ENCODE peak calls at places on chromosomes 11 and 22, in eight cellular contexts. One of them, this sample, is unnamed.

GRCh38 chr11:83610996-83611395 is 324.8 kb upstream of the CCDC90B start:
- DNase-seq in fibroblast of the aortic adventitia: no peak
- DNase-seq in nucleus accumbens: no peak
- DNase-seq in activated T-cell treated with anti-CD3 and anti-CD28 coated beads, Interleukin-2, amount 50 U/mL, for 4 hours: no peak
- DNase-seq in A549: no peak
- DNase-seq in NCI-H1930: no peak
- DNase-seq in psoas muscle: no peak
- DNase-seq in activated T-helper 1 cell treated with Interleukin-2 at 50 U/mL for 16 hours: no peak
- DNase-seq in this sample: no peak

GRCh38 chr22:38136607-38137006 is 26.1 kb upstream of the BAIAP2L2 start:
- DNase-seq in fibroblast of the aortic adventitia: no peak
- DNase-seq in nucleus accumbens: no peak
- DNase-seq in activated T-cell treated with anti-CD3 and anti-CD28 coated beads, Interleukin-2, amount 50 U/mL, for 4 hours: no peak
- DNase-seq in A549: no peak
- DNase-seq in NCI-H1930: no peak
- DNase-seq in psoas muscle: no peak
- DNase-seq in activated T-helper 1 cell treated with Interleukin-2 at 50 U/mL for 16 hours: no peak
- DNase-seq in this sample: no peak

GRCh38 chr22:24327827-24328226 is 57.2 kb downstream of the SPECC1L start:
- DNase-seq in fibroblast of the aortic adventitia: no peak
- DNase-seq in nucleus accumbens: no peak
- DNase-seq in activated T-cell treated with anti-CD3 and anti-CD28 coated beads, Interleukin-2, amount 50 U/mL, for 4 hours: no peak
- DNase-seq in A549: peak; percentile 9
- DNase-seq in NCI-H1930: no peak
- DNase-seq in psoas muscle: no peak
- DNase-seq in activated T-helper 1 cell treated with Interleukin-2 at 50 U/mL for 16 hours: no peak
- DNase-seq in this sample: no peak

GRCh38 chr22:22989856-22990255 is 80.5 kb upstream of the GNAZ start:
- DNase-seq in fibroblast of the aortic adventitia: no peak
- DNase-seq in nucleus accumbens: no peak
- DNase-seq in activated T-cell treated with anti-CD3 and anti-CD28 coated beads, Interleukin-2, amount 50 U/mL, for 4 hours: no peak
- DNase-seq in A549: no peak
- DNase-seq in NCI-H1930: no peak
- DNase-seq in psoas muscle: no peak
- DNase-seq in activated T-helper 1 cell treated with Interleukin-2 at 50 U/mL for 16 hours: no peak
- DNase-seq in this sample: no peak

GRCh38 chr11:134260503-134260902 is 7.1 kb downstream of the ACAD8 start:
- DNase-seq in fibroblast of the aortic adventitia: no peak
- DNase-seq in nucleus accumbens: no peak
- DNase-seq in activated T-cell treated with anti-CD3 and anti-CD28 coated beads, Interleukin-2, amount 50 U/mL, for 4 hours: no peak
- DNase-seq in A549: no peak
- DNase-seq in NCI-H1930: no peak
- DNase-seq in psoas muscle: no peak
- DNase-seq in activated T-helper 1 cell treated with Interleukin-2 at 50 U/mL for 16 hours: no peak
- DNase-seq in this sample: no peak

GRCh38 chr11:125944350-125945010 is 1.4 kb upstream of the VSIG10L2 start:
- DNase-seq in fibroblast of the aortic adventitia: no peak
- DNase-seq in nucleus accumbens: no peak
- DNase-seq in activated T-cell treated with anti-CD3 and anti-CD28 coated beads, Interleukin-2, amount 50 U/mL, for 4 hours: no peak
- DNase-seq in A549: no peak
- DNase-seq in NCI-H1930: no peak
- DNase-seq in psoas muscle: no peak
- DNase-seq in activated T-helper 1 cell treated with Interleukin-2 at 50 U/mL for 16 hours: no peak
- DNase-seq in this sample: no peak

GRCh38 chr22:36452473-36453265 is 28.8 kb downstream of the TXN2 start:
- DNase-seq in fibroblast of the aortic adventitia: no peak
- DNase-seq in nucleus accumbens: no peak
- DNase-seq in activated T-cell treated with anti-CD3 and anti-CD28 coated beads, Interleukin-2, amount 50 U/mL, for 4 hours: no peak
- DNase-seq in A549: no peak
- DNase-seq in NCI-H1930: no peak
- DNase-seq in psoas muscle: no peak
- DNase-seq in activated T-helper 1 cell treated with Interleukin-2 at 50 U/mL for 16 hours: no peak
- DNase-seq in this sample: no peak

GRCh38 chr11:116193321-116194114 is 579.3 kb downstream of the BUD13 start:
- DNase-seq in fibroblast of the aortic adventitia: peak; percentile 18
- DNase-seq in nucleus accumbens: no peak
- DNase-seq in activated T-cell treated with anti-CD3 and anti-CD28 coated beads, Interleukin-2, amount 50 U/mL, for 4 hours: no peak
- DNase-seq in A549: peak; percentile 2
- DNase-seq in NCI-H1930: no peak
- DNase-seq in psoas muscle: no peak
- DNase-seq in activated T-helper 1 cell treated with Interleukin-2 at 50 U/mL for 16 hours: no peak
- DNase-seq in this sample: no peak

This sample was measured in activated T-helper 9 cell treated with anti-CD3 and anti-CD28 coated beads, Interleukin-2, amount 50 U/mL, for 16 hours.